ENCODE peak calls at places on chromosomes 11 and 22, in four cellular contexts. U, Y, K and J are unnamed samples.

GRCh38 chr22:31496735-31497146 is 405 bp downstream of the SFI1 start:
- DNase-seq in U (no peak), K (no peak), Y (peak), J (no peak)

GRCh38 chr11:70578371-70578770 is 180.0 kb downstream of the CTTN start:
- DNase-seq in U (no peak), Y (no peak), K (no peak), J (no peak)

GRCh38 chr11:8870461-8871282 is 40.3 kb upstream of the AKIP1 start:
- DNase-seq in K (peak), U (peak), Y (peak), J (peak)

GRCh38 chr11:40328890-40329617 is 1130.4 kb downstream of the LRRC4C start:
- DNase-seq in Y (peak), U (peak), K (peak), J (no peak)

GRCh38 chr11:71246559-71246958 is 5.8 kb downstream of the SHANK2 start:
- DNase-seq in K (no peak), Y (no peak), U (no peak), J (peak)

GRCh38 chr11:113773092-113773415 is 438 bp downstream of the ZW10 start:
- DNase-seq in Y (peak), U (no peak), K (no peak), J (peak)

GRCh38 chr22:22550789-22551434 is 8.2 kb downstream of the PRAME start:
- DNase-seq in K (no peak), U (no peak), Y (no peak), J (no peak)

GRCh38 chr11:124930799-124931198 is 5.0 kb downstream of the HEPACAM start:
- DNase-seq in K (no peak), U (no peak), Y (no peak), J (no peak)

GRCh38 chr11:118002541-118003019 is 16.4 kb downstream of the IL10RA start:
- DNase-seq in U (no peak), K (no peak), Y (peak), J (peak)

GRCh38 chr11:14552089-14552488 is 31.9 kb upstream of the PSMA1 start:
- DNase-seq in Y (no peak), K (no peak), U (no peak), J (no peak)

GRCh38 chr11:108122166-108122628 is 830 bp downstream of the ACAT1 start:
- DNase-seq in K (no peak), Y (peak), U (peak), J (no peak)

GRCh38 chr11:61730222-61730994 is 22.0 kb upstream of the MYRF start:
- DNase-seq in U (no peak), Y (no peak), K (no peak), J (no peak)

GRCh38 chr11:4123218-4123617 is 28.6 kb downstream of the RRM1 start:
- DNase-seq in Y (no peak), U (no peak), K (no peak), J (no peak)

GRCh38 chr11:43933608-43934358 is 8.7 kb upstream of the C11orf96 start:
- DNase-seq in U (no peak), K (no peak), Y (no peak), J (no peak)

GRCh38 chr22:46114518-46115387 is 35.6 kb upstream of the PPARA start:
- DNase-seq in U (no peak), K (no peak), Y (no peak), J (no peak)
- TF ChIP-seq POLR2A in U (no peak), K (no peak), Y (no peak), J (no peak)

GRCh38 chr11:76745561-76746207 is 37.5 kb upstream of the TSKU start:
- DNase-seq in U (no peak), Y (peak), K (no peak), J (no peak)

GRCh38 chr11:76750746-76751145 is 32.4 kb upstream of the TSKU start:
- DNase-seq in U (no peak), Y (no peak), K (no peak), J (no peak)

GRCh38 chr11:76750067-76750466 is 33.1 kb upstream of the TSKU start:
- DNase-seq in K (no peak), U (no peak), Y (no peak), J (no peak)

GRCh38 chr11:76747428-76747979 is 35.7 kb upstream of the TSKU start:
- DNase-seq in U (no peak), K (no peak), Y (no peak), J (no peak)

GRCh38 chr11:76748931-76749330 is 34.2 kb upstream of the TSKU start:
- DNase-seq in U (no peak), Y (no peak), K (no peak), J (no peak)
- TF ChIP-seq CTCF in U (no peak), Y (no peak), K (no peak), J (no peak)

DNA sequence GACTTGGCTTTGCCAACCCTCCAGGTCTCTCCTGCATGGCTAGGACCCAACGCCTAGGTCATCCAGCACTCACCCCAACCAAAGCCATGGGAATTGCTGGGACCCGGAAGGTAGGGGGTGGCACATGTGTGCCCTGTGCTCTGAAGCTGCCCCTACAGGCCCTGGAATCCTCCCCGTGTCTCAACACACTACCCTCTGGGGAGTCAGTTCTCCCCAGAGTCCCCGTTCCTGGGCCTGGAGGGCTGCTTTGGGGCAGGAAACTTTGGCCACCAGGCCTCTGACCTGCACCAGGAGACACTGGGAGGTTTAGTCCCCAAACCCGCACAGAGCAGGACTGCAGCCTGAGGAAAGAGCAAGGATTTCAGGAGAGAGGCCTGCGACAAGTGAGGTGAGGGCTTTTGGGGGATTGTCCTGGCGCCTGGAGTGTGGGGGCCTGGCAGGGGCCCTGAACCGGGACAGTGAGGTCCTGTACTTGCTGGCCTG is 495 bp upstream of the IFITM1 start:
- DNase-seq in Y (no peak), K (no peak), U (no peak), J (no peak)
- TF ChIP-seq POLR2A in Y (no peak), K (no peak), U (no peak), J (no peak)

DNA sequence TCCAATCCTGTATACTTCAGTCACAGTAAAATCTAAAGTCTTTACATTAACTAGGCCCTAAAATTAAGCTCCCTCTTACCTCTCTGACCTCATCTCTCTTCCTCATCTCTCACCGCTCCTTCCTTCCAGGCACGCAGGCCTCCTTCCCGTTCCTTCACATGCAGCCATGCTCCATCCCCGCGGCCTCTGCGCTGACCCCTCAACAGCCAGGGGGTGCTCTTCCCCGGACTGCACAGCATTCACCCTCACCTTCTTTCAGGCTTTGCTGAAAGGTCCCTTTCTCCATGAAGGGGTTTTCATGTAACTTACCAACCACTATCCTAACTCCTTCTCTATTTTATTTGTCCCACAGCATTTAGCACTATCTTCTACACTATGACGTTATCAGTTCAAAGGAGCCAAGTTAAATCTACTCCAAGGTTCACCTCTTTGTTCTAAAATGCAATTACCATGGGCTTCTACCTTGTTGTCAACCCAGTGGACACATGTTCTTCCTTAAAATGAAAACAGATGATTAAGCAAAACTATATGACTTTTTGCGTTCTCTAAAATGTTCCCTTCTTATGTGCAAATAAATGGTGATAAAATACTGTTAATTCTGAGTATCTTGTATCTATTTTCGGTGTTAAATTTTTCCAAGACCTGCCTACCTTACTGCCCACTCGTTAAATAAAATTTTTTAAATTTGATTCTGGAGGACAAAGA is 57.8 kb upstream of the APOA1 start:
- DNase-seq in U (peak), K (peak), Y (peak), J (no peak)
- TF ChIP-seq CTCF in U (no peak), K (peak), Y (no peak), J (no peak)

GRCh38 chr11:6607190-6607635 is 3.6 kb downstream of the ILK start:
- DNase-seq in U (no peak), K (no peak), Y (no peak), J (peak)

GRCh38 chr11:6608011-6608410 is 4.0 kb downstream of the TAF10 start:
- DNase-seq in K (no peak), U (no peak), Y (no peak), J (peak)

GRCh38 chr11:6604081-6604626 is 580 bp downstream of the ILK start:
- DNase-seq in Y (peak), K (peak), U (peak), J (peak)

GRCh38 chr11:6608726-6609501 is 3.1 kb downstream of the TAF10 start:
- DNase-seq in K (no peak), Y (no peak), U (no peak), J (peak)

GRCh38 chr11:6606471-6607189 is 3.1 kb downstream of the ILK start:
- DNase-seq in U (peak), K (peak), Y (peak), J (peak)
- TF ChIP-seq POLR2A in U (peak), K (peak), Y (peak), J (no peak)